ENCODE peak calls at places on chromosome 1, in eight cellular contexts. S is CD8-positive, alpha-beta memory T cell; J is foreskin keratinocyte; T is endodermal cell; L is lung; A is aorta; V is uterus; D is ovary. K is an unnamed sample.

GRCh38 chr1:173590557-173590956 is 12.3 kb downstream of the SLC9C2 start:
- DNase-seq in S (no peak), J (peak; percentile 24), T (no peak), L (no peak), A (no peak), V (no peak), D (no peak), K (no peak)

GRCh38 chr1:58779059-58779754 is 4.6 kb downstream of the JUN start:
- DNase-seq in S (no peak), J (peak; percentile 40), T (no peak), L (no peak), A (no peak), V (no peak), D (no peak), K (no peak)

GRCh38 chr1:151312439-151313225 is 14.6 kb downstream of the PI4KB start:
- DNase-seq in S (no peak), J (no peak), T (no peak), L (no peak), A (no peak), V (no peak), D (no peak), K (no peak)

GRCh38 chr1:112501810-112502641 is 6.7 kb upstream of the WNT2B start:
- DNase-seq in S (peak; percentile 29), J (peak; percentile 45), T (peak; percentile 82), L (peak; percentile 61), A (peak; percentile 91), V (peak; percentile 77), D (peak; percentile 84), K (peak; percentile 68)

GRCh38 chr1:111739984-111740765 is 980 bp upstream of the INKA2 start:
- DNase-seq in S (no peak), J (peak; percentile 64), T (peak; percentile 93), L (no peak), A (peak; percentile 94), V (peak; percentile 76), D (peak; percentile 75), K (no peak)

GRCh38 chr1:151024540-151025146 is 11.7 kb upstream of the BNIPL start:
- DNase-seq in S (peak; percentile 83), J (peak; percentile 46), T (peak; percentile 98), L (peak; percentile 82), A (peak; percentile 92), V (peak; percentile 72), D (peak; percentile 67), K (peak; percentile 53)

GRCh38 chr1:184056921-184057496 is 5.5 kb downstream of the TSEN15 start:
- DNase-seq in S (no peak), J (peak; percentile 58), T (no peak), L (no peak), A (no peak), V (no peak), D (no peak), K (no peak)

GRCh38 chr1:3904006-3904842 is 4.2 kb upstream of the C1orf174 start:
- DNase-seq in S (no peak), J (no peak), T (peak; percentile 60), L (no peak), A (peak; percentile 69), V (no peak), D (no peak), K (no peak)

DNA sequence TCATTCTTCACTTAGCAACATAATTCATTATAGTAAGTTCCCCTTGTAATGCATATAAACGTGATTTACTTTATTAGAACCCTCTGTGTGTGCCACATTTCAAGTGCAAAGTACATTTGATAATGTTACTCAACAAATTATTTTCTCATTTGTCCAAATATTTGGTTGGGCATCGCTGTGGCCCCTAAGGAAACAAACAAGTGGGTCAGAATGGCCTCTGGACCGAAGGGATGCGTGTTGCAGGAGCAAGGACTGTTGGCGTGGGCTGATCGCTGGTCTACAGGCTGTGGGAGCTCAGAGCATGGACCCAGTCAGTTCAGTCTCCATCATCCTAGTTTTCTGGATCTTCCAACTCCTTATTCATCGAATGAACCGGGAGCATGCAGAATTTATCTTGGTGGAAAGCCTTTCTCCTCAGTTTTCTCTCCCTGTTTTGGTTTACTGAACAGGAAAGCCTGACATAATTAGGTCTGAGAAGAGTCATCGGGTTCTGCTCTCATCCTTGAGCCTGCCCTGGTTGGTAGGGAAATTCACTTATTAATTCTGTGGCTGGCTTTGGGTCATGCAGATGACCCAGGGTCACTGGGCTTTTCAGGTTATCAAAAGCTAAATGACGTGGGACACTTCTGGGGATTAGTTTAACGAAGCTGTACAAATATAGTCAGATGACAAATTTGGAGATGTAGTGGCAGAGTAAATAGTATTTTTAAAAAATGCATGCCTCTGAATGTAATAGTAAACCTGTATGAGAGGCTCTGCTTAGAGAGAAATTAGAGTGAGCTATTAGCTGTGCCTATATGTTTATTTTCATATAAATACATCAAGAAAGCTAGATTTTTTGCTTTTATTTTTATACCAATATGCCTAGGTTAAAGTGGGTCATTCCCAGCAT is 200.2 kb downstream of the SDCCAG8 start:
- DNase-seq in S (no peak), J (no peak), T (no peak), L (no peak), A (no peak), V (no peak), D (no peak), K (no peak)
- H3K27ac ChIP-seq in S (no peak overlapping the region), J (no peak overlapping the region), T (no peak overlapping the region), L (no peak overlapping the region), A (no peak overlapping the region), V (no peak overlapping the region), D (no peak overlapping the region), K (no peak overlapping the region)

GRCh38 chr1:27912429-27912828 is 22.4 kb upstream of the SMPDL3B start:
- DNase-seq in S (no peak), J (no peak), T (no peak), L (no peak), A (no peak), V (no peak), D (no peak), K (no peak)

DNA sequence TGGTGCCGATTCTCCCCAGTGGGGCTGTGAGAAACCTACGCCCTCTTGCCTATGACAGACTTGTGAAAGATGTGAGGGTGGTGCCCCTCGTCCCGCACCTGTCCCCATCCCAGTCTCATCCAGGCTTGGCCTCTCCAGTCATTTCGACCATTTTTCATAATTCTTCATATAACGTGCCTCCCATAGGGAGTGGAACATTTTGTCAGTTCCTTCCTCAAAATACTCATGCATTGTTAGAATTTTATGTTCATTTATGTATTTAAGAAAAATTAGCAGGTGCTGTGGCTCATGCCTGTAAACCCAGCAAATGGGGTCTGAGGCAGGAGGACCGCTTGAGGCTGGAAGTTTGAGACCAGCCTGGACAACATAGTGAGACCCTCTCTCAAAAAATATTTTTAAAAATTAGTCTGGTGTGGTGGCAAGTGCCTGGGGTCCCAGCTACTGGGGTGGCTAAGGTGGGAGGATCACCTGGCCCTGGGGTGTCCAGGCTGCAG is 19.7 kb upstream of the SMPDL3B start:
- DNase-seq in S (no peak), J (no peak), T (no peak), L (no peak), A (no peak), V (no peak), D (no peak), K (no peak)
- H3K27ac ChIP-seq in S (peak overlapping the region; percentile 88), J (no peak overlapping the region), T (peak overlapping the region; percentile 78), L (no peak overlapping the region), A (peak overlapping the region; percentile 43), V (peak overlapping the region; percentile 81), D (peak overlapping the region; percentile 68), K (peak overlapping the region; percentile 87)

GRCh38 chr1:169100208-169100882 is 6.1 kb upstream of the ATP1B1 start:
- DNase-seq in S (no peak), J (no peak), T (no peak), L (no peak), A (no peak), V (no peak), D (no peak), K (no peak)

GRCh38 chr1:169103443-169103842 is 3.0 kb upstream of the ATP1B1 start:
- DNase-seq in S (no peak), J (no peak), T (no peak), L (peak; percentile 81), A (no peak), V (no peak), D (no peak), K (no peak)

GRCh38 chr1:169103002-169103401 is 3.5 kb upstream of the ATP1B1 start:
- DNase-seq in S (no peak), J (no peak), T (no peak), L (no peak), A (no peak), V (no peak), D (no peak), K (no peak)

GRCh38 chr1:169100883-169101214 is 5.6 kb upstream of the ATP1B1 start:
- DNase-seq in S (no peak), J (no peak), T (no peak), L (no peak), A (no peak), V (no peak), D (no peak), K (no peak)

GRCh38 chr1:169102567-169102966 is 3.9 kb upstream of the ATP1B1 start:
- DNase-seq in S (no peak), J (peak; percentile 58), T (no peak), L (peak; percentile 60), A (no peak), V (no peak), D (peak; percentile 24), K (peak; percentile 55)
- H3K27ac ChIP-seq in S (no peak overlapping the region), J (no peak overlapping the region), T (no peak overlapping the region), L (peak overlapping the region; percentile 49), A (peak overlapping the region; percentile 11), V (peak overlapping the region; percentile 37), D (no peak overlapping the region), K (peak overlapping the region; percentile 93)

GRCh38 chr1:30693820-30694219 is 29.6 kb downstream of the MATN1 start:
- DNase-seq in S (no peak), J (no peak), T (no peak), L (no peak), A (no peak), V (no peak), D (no peak), K (no peak)

GRCh38 chr1:30692948-30693301 is 30.5 kb downstream of the MATN1 start:
- DNase-seq in S (no peak), J (no peak), T (no peak), L (no peak), A (peak; percentile 34), V (no peak), D (no peak), K (no peak)

GRCh38 chr1:30695481-30695880 is 27.9 kb downstream of the MATN1 start:
- DNase-seq in S (no peak), J (no peak), T (no peak), L (no peak), A (peak; percentile 80), V (peak; percentile 64), D (no peak), K (no peak)

GRCh38 chr1:30693366-30693765 is 30.0 kb downstream of the MATN1 start:
- DNase-seq in S (no peak), J (no peak), T (no peak), L (no peak), A (peak; percentile 15), V (no peak), D (no peak), K (no peak)

DNA sequence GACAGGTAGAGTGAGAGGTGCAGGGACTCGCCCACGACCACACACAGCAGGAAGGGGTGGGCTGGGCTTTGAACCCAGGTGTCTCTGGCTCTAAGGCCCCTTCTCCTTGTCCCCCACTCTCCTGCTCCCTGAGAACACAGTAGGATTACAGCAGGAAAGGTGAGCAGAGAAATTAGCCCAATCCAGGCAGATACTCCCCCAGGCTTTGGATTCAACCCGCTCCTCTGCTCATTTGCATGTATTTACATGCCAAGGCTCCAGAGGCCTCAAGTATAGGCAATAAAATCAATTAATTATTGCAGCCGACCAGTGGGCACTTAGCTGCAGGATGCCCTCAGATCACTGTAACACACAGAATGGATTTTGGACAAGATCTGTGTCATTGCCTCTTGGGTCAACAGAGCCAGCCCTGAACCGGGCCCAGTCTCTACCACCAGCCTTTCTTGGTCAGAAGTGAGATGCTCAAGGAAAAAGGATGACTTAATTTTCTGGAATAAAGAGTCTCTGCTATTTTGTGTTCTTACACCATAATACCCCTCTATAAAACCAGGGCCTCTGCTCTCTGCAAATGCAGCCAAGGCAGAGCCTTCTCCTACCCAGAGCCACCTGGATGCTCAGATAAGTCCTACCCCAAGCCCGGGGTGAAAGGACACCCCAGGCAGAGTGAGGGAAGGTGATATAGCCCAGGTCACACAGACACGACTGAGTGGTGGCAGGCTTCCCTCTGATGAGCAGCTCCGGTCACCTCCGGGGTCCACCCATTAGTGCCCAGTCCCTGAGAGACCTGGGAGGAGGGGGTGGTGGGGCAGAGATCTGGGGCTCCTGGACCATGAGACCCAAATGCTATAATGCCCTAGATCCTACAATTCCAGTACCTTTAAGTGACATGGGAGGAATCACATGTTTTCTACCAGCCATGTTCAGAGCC is 28.9 kb downstream of the MATN1 start:
- DNase-seq in S (no peak), J (no peak), T (no peak), L (no peak), A (peak; percentile 15), V (no peak), D (no peak), K (no peak)
- H3K27ac ChIP-seq in S (no peak overlapping the region), J (no peak overlapping the region), T (no peak overlapping the region), L (no peak overlapping the region), A (no peak overlapping the region), V (peak overlapping the region; percentile 90), D (no peak overlapping the region), K (no peak overlapping the region)